ENCODE peak calls at places on chromosomes 11 and 22, in eight cellular contexts. D, M, F, U, C, V, P and T are unnamed samples.

GRCh38 chr11:45287316-45287903 is 1.3 kb upstream of the SYT13 start:
- DNase-seq in V (no peak), P (no peak), F (no peak), U (no peak), D (no peak), C (no peak), M (no peak), T (no peak)

GRCh38 chr11:56783448-56784041 is 35.0 kb upstream of the OR9G4 start:
- DNase-seq in U (peak), P (peak), V (peak), D (peak), C (peak), M (peak), F (peak), T (peak)

GRCh38 chr22:19368876-19369275 is 62.7 kb downstream of the HIRA start:
- DNase-seq in M (no peak), U (no peak), V (no peak), P (no peak), C (no peak), F (no peak), D (no peak), T (no peak)

GRCh38 chr11:76316726-76317125 is 64.2 kb downstream of the THAP12 start:
- DNase-seq in D (no peak), V (no peak), F (no peak), P (no peak), U (no peak), C (no peak), M (no peak), T (no peak)

GRCh38 chr11:47778878-47779483 is 11.8 kb upstream of the FNBP4 start:
- DNase-seq in P (no peak), F (no peak), U (no peak), V (no peak), C (no peak), D (no peak), M (no peak), T (no peak)

GRCh38 chr11:134332189-134332631 is 422 bp downstream of the GLB1L2 start:
- DNase-seq in V (no peak), M (no peak), D (peak), F (no peak), C (peak), U (no peak), P (no peak), T (no peak)

GRCh38 chr11:118241191-118242098 is 10.7 kb downstream of the MPZL3 start:
- DNase-seq in P (no peak), C (no peak), F (peak), M (peak), U (peak), D (no peak), V (peak), T (no peak)

GRCh38 chr22:44380716-44381500 is 68.2 kb upstream of the SHISAL1 start:
- DNase-seq in D (peak), F (no peak), C (no peak), P (no peak), V (no peak), M (no peak), U (no peak), T (peak)

GRCh38 chr11:38019072-38019775 is 1421.2 kb upstream of the RAG2 start:
- DNase-seq in M (no peak), V (no peak), F (no peak), C (no peak), U (peak), D (peak), P (no peak), T (no peak)

GRCh38 chr11:10158461-10158860 is 135.6 kb downstream of the SBF2 start:
- DNase-seq in P (no peak), U (no peak), V (no peak), C (no peak), F (no peak), M (no peak), D (no peak), T (no peak)

GRCh38 chr22:50269573-50270301 is 443 bp downstream of the MAPK11 start:
- DNase-seq in F (no peak), V (peak), P (no peak), C (peak), M (no peak), D (no peak), U (peak), T (peak)

GRCh38 chr22:49007013-49007653 is 820.5 kb downstream of the BRD1 start:
- DNase-seq in F (no peak), P (no peak), D (no peak), U (no peak), C (no peak), V (no peak), M (no peak), T (no peak)

GRCh38 chr11:64580387-64580786 is 10.6 kb upstream of the SLC22A12 start:
- DNase-seq in C (no peak), D (no peak), F (no peak), M (no peak), P (no peak), V (no peak), U (peak), T (no peak)

GRCh38 chr11:104968365-104968855 is at the start of gene CASP4:
- DNase-seq in F (peak), V (peak), U (peak), P (no peak), M (peak), D (no peak), C (peak), T (no peak)

GRCh38 chr11:255176-255575 is 18.4 kb downstream of the PSMD13 start:
- DNase-seq in F (no peak), M (no peak), U (no peak), P (no peak), C (no peak), D (no peak), V (no peak), T (no peak)

GRCh38 chr22:25475554-25476022 is 88.9 kb upstream of the GRK3 start:
- DNase-seq in C (peak), M (peak), F (peak), D (no peak), U (peak), V (no peak), P (no peak), T (no peak)

GRCh38 chr11:5489571-5490357 is 1.3 kb downstream of the OR52D1 start:
- DNase-seq in P (no peak), C (no peak), U (no peak), V (no peak), D (no peak), M (no peak), F (no peak), T (no peak)

GRCh38 chr22:46998346-46998745 is 235.9 kb downstream of the TBC1D22A start:
- DNase-seq in C (no peak), U (no peak), V (no peak), F (no peak), P (no peak), M (no peak), D (no peak), T (no peak)

GRCh38 chr11:120750647-120751419 is 239.3 kb downstream of the GRIK4 start:
- DNase-seq in F (no peak), U (peak), P (no peak), M (no peak), D (no peak), C (no peak), V (no peak), T (no peak)

GRCh38 chr22:37525073-37525745 is 6.0 kb upstream of the CARD10 start:
- DNase-seq in D (no peak), M (no peak), V (no peak), C (no peak), F (no peak), U (peak), P (no peak), T (no peak)

GRCh38 chr22:39177791-39178190 is 25.3 kb upstream of the CBX7 start:
- DNase-seq in P (no peak), U (no peak), C (no peak), M (no peak), D (no peak), F (no peak), V (no peak), T (no peak)

GRCh38 chr11:46778416-46778815 is 59.4 kb downstream of the F2 start:
- DNase-seq in F (no peak), P (no peak), U (no peak), D (no peak), M (no peak), C (no peak), V (no peak), T (no peak)

GRCh38 chr11:69481393-69481844 is at the start of gene LINC01488:
- DNase-seq in M (no peak), D (no peak), U (no peak), F (no peak), V (no peak), C (no peak), P (no peak), T (no peak)

GRCh38 chr11:72038491-72038890 is 39.8 kb downstream of the IL18BP start:
- DNase-seq in F (no peak), D (no peak), V (no peak), M (no peak), U (peak), P (peak), C (no peak), T (peak)

GRCh38 chr11:35980646-35981402 is 37.0 kb downstream of the LDLRAD3 start:
- DNase-seq in F (no peak), C (no peak), M (no peak), P (no peak), V (peak), U (no peak), D (no peak), T (no peak)

GRCh38 chr22:35132568-35132967 is 66.6 kb downstream of the ISX start:
- DNase-seq in U (no peak), C (no peak), D (no peak), V (no peak), M (no peak), P (no peak), F (no peak), T (no peak)

GRCh38 chr11:132802932-132803331 is 729.4 kb downstream of the OPCML start:
- DNase-seq in P (no peak), F (no peak), M (no peak), U (no peak), V (no peak), C (no peak), D (no peak), T (no peak)

GRCh38 chr11:42465613-42466012 is 846.2 kb upstream of the API5 start:
- DNase-seq in F (no peak), P (no peak), C (no peak), D (no peak), M (no peak), U (no peak), V (no peak), T (no peak)

GRCh38 chr11:70158757-70159389 is 44.2 kb upstream of the FADD start:
- DNase-seq in V (no peak), U (no peak), F (no peak), M (no peak), C (no peak), P (no peak), D (no peak), T (no peak)